ENCODE peak calls at places on chromosome X, in nine cellular contexts. Z is astrocyte of the spinal cord; L is colonic mucosa; K is NCI-H1694 treated with DMSO at 0.1 percent for 48 hours; F is fibroblast of the aortic adventitia; N is HEK293T; O is GM06990; I is CD4-positive, CD25-positive, alpha-beta regulatory T cell; R is retinal pigment epithelial cell. E is an unnamed sample.

GRCh38 chrX:56618250-56618649 is 54.8 kb downstream of the UBQLN2 start:
- DNase-seq in O (no peak), Z (no peak), N (no peak), I (no peak), F (no peak), K (no peak), L (no peak), R (no peak), E (no peak)

GRCh38 chrX:1072637-1073377 is 139.6 kb downstream of the CRLF2 start:
- DNase-seq in F (no peak), I (no peak), K (no peak), O (no peak), Z (no peak), L (no peak), N (peak; percentile 64), R (no peak), E (no peak)

GRCh38 chrX:13937370-13938052 is 92.2 kb downstream of the GEMIN8 start:
- DNase-seq in F (peak; percentile 19), R (no peak), L (no peak), Z (peak; percentile 42), O (no peak), K (peak; percentile 4), I (no peak), N (peak; percentile 23), E (peak; percentile 16)

GRCh38 chrX:28303486-28303885 is 283.8 kb upstream of the IL1RAPL1 start:
- DNase-seq in R (no peak), I (no peak), F (no peak), L (no peak), K (no peak), Z (no peak), N (no peak), O (no peak), E (no peak)

GRCh38 chrX:31228415-31228832 is 156.6 kb upstream of the FTHL17 start:
- DNase-seq in K (no peak), N (no peak), R (no peak), Z (peak; percentile 25), O (peak; percentile 27), F (peak; percentile 43), I (no peak), L (no peak), E (no peak)

GRCh38 chrX:148588649-148589310 is 88.4 kb downstream of the AFF2 start:
- DNase-seq in O (no peak), Z (peak; percentile 49), L (no peak), R (no peak), F (peak; percentile 11), I (no peak), K (peak; percentile 2), N (no peak), E (no peak)

GRCh38 chrX:11641368-11641767 is 24.4 kb downstream of the ARHGAP6 start:
- DNase-seq in O (no peak), N (no peak), Z (no peak), K (no peak), F (no peak), I (no peak), L (no peak), R (no peak), E (no peak)

GRCh38 chrX:146224442-146224841 is 406.8 kb downstream of the SLITRK2 start:
- DNase-seq in O (no peak), Z (no peak), F (no peak), I (no peak), L (no peak), N (peak; percentile 8), K (peak; percentile 26), R (no peak), E (no peak)

GRCh38 chrX:25034889-25035288 is 19.1 kb upstream of the ARX start:
- DNase-seq in I (no peak), L (no peak), N (no peak), K (no peak), R (no peak), O (no peak), F (no peak), Z (no peak), E (no peak)

GRCh38 chrX:106680716-106681115 is 45.8 kb upstream of the RNF128 start:
- DNase-seq in R (no peak), Z (no peak), O (no peak), K (no peak), N (no peak), F (no peak), L (no peak), I (no peak), E (no peak)

GRCh38 chrX:53312946-53313745 is 31.8 kb upstream of the IQSEC2 start:
- DNase-seq in R (no peak), N (peak; percentile 76), O (no peak), L (peak; percentile 82), F (peak; percentile 66), K (peak; percentile 23), I (peak; percentile 52), Z (peak; percentile 52), E (peak; percentile 51)

GRCh38 chrX:153667931-153668396 is 5.6 kb downstream of the PNCK start:
- DNase-seq in O (peak; percentile 69), L (peak; percentile 79), Z (peak; percentile 72), N (peak; percentile 83), I (peak; percentile 71), K (peak; percentile 76), R (peak; percentile 33), F (peak; percentile 84), E (peak; percentile 42)

GRCh38 chrX:19544693-19545305 is 29.5 kb upstream of the MAP3K15 start:
- DNase-seq in O (no peak), Z (peak; percentile 65), R (no peak), K (peak; percentile 13), F (peak; percentile 73), I (peak; percentile 35), N (peak; percentile 62), L (peak; percentile 59), E (peak; percentile 2)